ENCODE peak calls at places on chromosomes 3 and 15, in ten cellular contexts. C is colonic mucosa, P is spleen, H is GM23338, N is body of pancreas, B is BJ, M is bronchial epithelial cell, Y is AG04450, J is AG10803, X is lower leg skin. Z is an unnamed sample.

GRCh38 chr15:81182031-81182745 is 14.5 kb upstream of the IL16 start:
- DNase-seq in C (no peak), P (no peak), H (no peak), N (no peak), B (no peak), M (no peak), Y (no peak), J (no peak), X (no peak), Z (no peak)

GRCh38 chr3:193870376-193871092 is 265.4 kb upstream of the HES1 start:
- DNase-seq in C (no peak), P (no peak), H (peak; percentile 20), N (no peak), B (no peak), M (peak; percentile 72), Y (no peak), J (no peak), X (peak; percentile 80), Z (no peak)

GRCh38 chr3:47161983-47162694 is 1.8 kb downstream of the SETD2 start:
- DNase-seq in C (no peak), P (no peak), H (no peak), N (no peak), B (no peak), M (peak; percentile 8), Y (no peak), J (peak; percentile 7), X (no peak), Z (no peak)

GRCh38 chr15:31298707-31299172 is 27.9 kb upstream of the KLF13 start:
- DNase-seq in C (no peak), P (peak; percentile 41), H (no peak), N (no peak), B (no peak), M (no peak), Y (no peak), J (no peak), X (peak; percentile 82), Z (peak; percentile 32)

GRCh38 chr15:62958528-62958927 is 84.0 kb upstream of the TPM1 start:
- DNase-seq in C (no peak), P (no peak), H (no peak), N (peak; percentile 71), B (no peak), M (no peak), Y (no peak), J (peak; percentile 74), X (no peak), Z (peak; percentile 28)

GRCh38 chr3:42061711-42062408 is 29.3 kb upstream of the TRAK1 start:
- DNase-seq in C (peak; percentile 71), P (no peak), H (peak; percentile 74), N (peak; percentile 66), B (peak; percentile 81), M (peak; percentile 93), Y (peak; percentile 63), J (peak; percentile 96), X (peak; percentile 95), Z (no peak)

GRCh38 chr3:13480340-13481318 is 523 bp downstream of the HDAC11 start:
- DNase-seq in C (peak; percentile 47), P (peak; percentile 84), H (peak; percentile 66), N (peak; percentile 91), B (no peak), M (no peak), Y (no peak), J (no peak), X (no peak), Z (peak; percentile 65)

GRCh38 chr3:30437172-30437571 is 169.2 kb upstream of the TGFBR2 start:
- DNase-seq in C (no peak), P (no peak), H (peak; percentile 6), N (no peak), B (no peak), M (peak; percentile 29), Y (no peak), J (peak; percentile 78), X (peak; percentile 82), Z (no peak)

GRCh38 chr3:148005456-148005855 is 596.3 kb downstream of the ZIC1 start:
- DNase-seq in C (no peak), P (no peak), H (no peak), N (no peak), B (no peak), M (no peak), Y (no peak), J (no peak), X (no peak), Z (no peak)

GRCh38 chr15:29268706-29269484 is 727 bp downstream of the NSMCE3 start:
- DNase-seq in C (peak; percentile 32), P (peak; percentile 78), H (peak; percentile 66), N (peak; percentile 24), B (no peak), M (peak; percentile 26), Y (no peak), J (peak; percentile 27), X (peak; percentile 87), Z (peak; percentile 50)

GRCh38 chr3:159624616-159625015 is 364.0 kb upstream of the IL12A start:
- DNase-seq in C (no peak), P (no peak), H (no peak), N (no peak), B (no peak), M (peak; percentile 26), Y (no peak), J (no peak), X (no peak), Z (no peak)
- TF ChIP-seq CTCF in C (no peak), P (no peak), H (no peak), N (no peak), B (no peak), M (no peak), Y (no peak), J (no peak), X (no peak), Z (no peak)

DNA sequence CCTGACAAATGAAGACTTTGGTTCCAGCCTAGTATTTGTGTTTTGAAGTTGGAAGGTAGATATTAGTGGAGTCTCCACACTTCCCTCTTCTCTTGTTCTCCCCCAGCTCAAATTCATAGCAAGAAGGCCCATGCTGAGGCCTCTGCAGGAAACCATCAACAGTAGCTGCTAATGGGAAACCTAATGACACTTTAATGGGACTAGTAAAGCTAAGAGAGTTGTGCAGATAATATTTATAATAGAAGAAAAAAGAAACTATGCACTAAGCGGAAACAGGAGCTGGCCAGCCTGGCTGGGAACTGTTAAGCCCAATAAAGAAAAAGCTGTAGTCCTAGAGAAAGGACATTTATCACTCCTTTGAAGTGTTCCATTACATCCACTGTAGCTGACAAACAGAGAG is 229.7 kb downstream of the IGSF11 start:
- DNase-seq in C (no peak), P (no peak), H (no peak), N (no peak), B (no peak), M (no peak), Y (no peak), J (no peak), X (no peak), Z (no peak)
- H3K4me3 ChIP-seq in C (no peak overlapping the region), P (no peak overlapping the region), H (no peak overlapping the region), N (no peak overlapping the region), B (no peak overlapping the region), M (no peak overlapping the region), Y (no peak overlapping the region), J (no peak overlapping the region), X (no peak overlapping the region), Z (no peak overlapping the region)

DNA sequence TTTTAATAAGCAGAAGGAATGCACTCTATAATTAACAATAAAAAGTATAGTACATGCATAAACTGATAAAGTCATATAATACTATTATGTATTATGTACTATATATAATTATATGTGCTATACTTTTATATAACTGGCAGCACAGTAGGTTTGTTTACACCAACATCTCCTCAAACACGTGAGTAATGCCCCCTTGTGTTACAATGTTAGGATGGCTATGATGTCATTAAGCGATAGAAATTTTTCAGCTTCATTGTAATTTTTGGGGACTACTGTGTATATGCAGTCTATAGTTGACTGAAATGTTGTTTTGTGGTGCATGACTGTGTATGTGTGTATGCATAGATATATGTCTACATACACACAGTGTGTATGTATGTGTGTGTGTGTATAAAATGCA is 100.6 kb downstream of the SLMAP start:
- DNase-seq in C (no peak), P (no peak), H (peak; percentile 24), N (no peak), B (no peak), M (peak; percentile 17), Y (no peak), J (no peak), X (no peak), Z (no peak)
- TF ChIP-seq CTCF in C (no peak), P (no peak), H (peak; percentile 50), N (no peak), B (peak; percentile 23), M (no peak), Y (peak; percentile 38), J (peak; percentile 29), X (no peak), Z (no peak)

GRCh38 chr3:73623996-73624362 is 762 bp downstream of the PDZRN3 start:
- DNase-seq in C (peak; percentile 35), P (no peak), H (peak; percentile 88), N (peak; percentile 54), B (no peak), M (no peak), Y (no peak), J (peak; percentile 78), X (no peak), Z (peak; percentile 58)

GRCh38 chr3:73623316-73623715 is 1.4 kb downstream of the PDZRN3 start:
- DNase-seq in C (no peak), P (no peak), H (no peak), N (peak; percentile 29), B (no peak), M (no peak), Y (no peak), J (no peak), X (no peak), Z (no peak)

GRCh38 chr3:73624363-73625123 is at the start of gene PDZRN3:
- DNase-seq in C (peak; percentile 84), P (no peak), H (peak; percentile 74), N (peak; percentile 68), B (no peak), M (no peak), Y (no peak), J (peak; percentile 84), X (peak; percentile 90), Z (peak; percentile 36)

GRCh38 chr3:73621388-73621787 is 3.4 kb downstream of the PDZRN3 start:
- DNase-seq in C (peak; percentile 29), P (no peak), H (no peak), N (no peak), B (no peak), M (no peak), Y (no peak), J (no peak), X (no peak), Z (no peak)

GRCh38 chr3:73622135-73622534 is 2.6 kb downstream of the PDZRN3 start:
- DNase-seq in C (peak; percentile 49), P (no peak), H (peak; percentile 31), N (peak; percentile 85), B (no peak), M (no peak), Y (no peak), J (peak; percentile 63), X (no peak), Z (no peak)
- H3K4me3 ChIP-seq in C (peak overlapping the region; percentile 44), P (no peak overlapping the region), H (peak overlapping the region; percentile 28), N (no peak overlapping the region), B (peak overlapping the region; percentile 80), M (no peak overlapping the region), Y (peak overlapping the region; percentile 89), J (peak overlapping the region; percentile 96), X (no peak overlapping the region), Z (peak overlapping the region; percentile 62)

Z was measured in dorsolateral prefrontal cortex.